ENCODE peak calls at places on chromosomes 12 and 14, in five cellular contexts. D, N, Z, M and I are unnamed samples.

GRCh38 chr12:92028039-92028709 is 117.5 kb downstream of the BTG1 start:
- DNase-seq in D (no peak), N (no peak), Z (no peak), M (no peak), I (peak; percentile 68)

GRCh38 chr12:7450667-7451066 is 6.7 kb upstream of the CD163L1 start:
- DNase-seq in D (no peak), N (no peak), Z (no peak), M (no peak), I (no peak)

GRCh38 chr12:22792198-22792597 is 167.2 kb downstream of the ETNK1 start:
- DNase-seq in D (no peak), N (no peak), Z (no peak), M (no peak), I (no peak)

GRCh38 chr14:105841022-105842009 is 314.9 kb downstream of the TMEM121 start:
- DNase-seq in D (no peak), N (no peak), Z (no peak), M (no peak), I (no peak)

GRCh38 chr12:52242442-52243263 is 9.6 kb downstream of the KRT7 start:
- DNase-seq in D (no peak), N (no peak), Z (no peak), M (no peak), I (no peak)

GRCh38 chr12:113097716-113098427 is 37.7 kb downstream of the RASAL1 start:
- DNase-seq in D (no peak), N (no peak), Z (no peak), M (no peak), I (peak; percentile 49)

GRCh38 chr14:64879635-64880381 is at the start of gene SPTB:
- DNase-seq in D (peak; percentile 79), N (peak; percentile 58), Z (peak; percentile 77), M (no peak), I (no peak)

GRCh38 chr12:104906695-104907094 is 51.4 kb downstream of the SLC41A2 start:
- DNase-seq in D (no peak), N (no peak), Z (no peak), M (no peak), I (no peak)

GRCh38 chr14:49972840-49973239 is 80.0 kb downstream of the ARF6 start:
- DNase-seq in D (no peak), N (peak; percentile 74), Z (no peak), M (peak; percentile 91), I (peak; percentile 89)

GRCh38 chr12:56634242-56634836 is 4.2 kb upstream of the BAZ2A start:
- DNase-seq in D (no peak), N (peak; percentile 77), Z (peak; percentile 84), M (no peak), I (no peak)

GRCh38 chr14:102996941-102997340 is 60.4 kb downstream of the CDC42BPB start:
- DNase-seq in D (no peak), N (no peak), Z (no peak), M (no peak), I (no peak)

GRCh38 chr12:39905152-39905551 is 200.7 kb downstream of the SLC2A13 start:
- DNase-seq in D (peak; percentile 60), N (peak; percentile 38), Z (no peak), M (peak; percentile 25), I (peak; percentile 73)

GRCh38 chr14:74491952-74492351 is 1.2 kb downstream of the NPC2 start:
- DNase-seq in D (no peak), N (no peak), Z (no peak), M (peak; percentile 47), I (peak; percentile 66)

GRCh38 chr14:93081875-93082570 is 33.7 kb downstream of the ITPK1 start:
- DNase-seq in D (no peak), N (no peak), Z (no peak), M (no peak), I (no peak)

GRCh38 chr12:6199211-6199530 is 1.0 kb upstream of the CD9 start:
- DNase-seq in D (no peak), N (no peak), Z (no peak), M (no peak), I (no peak)

GRCh38 chr12:69570000-69570516 is 15.2 kb upstream of the CCT2 start:
- DNase-seq in D (no peak), N (no peak), Z (no peak), M (peak; percentile 43), I (no peak)

GRCh38 chr12:131641315-131641714 is 69.6 kb upstream of the SFSWAP start:
- DNase-seq in D (no peak), N (no peak), Z (no peak), M (no peak), I (no peak)

GRCh38 chr14:100890044-100890443 is 13.5 kb downstream of the RTL1 start:
- DNase-seq in D (no peak), N (no peak), Z (no peak), M (no peak), I (no peak)

GRCh38 chr12:1915082-1915968 is 3.1 kb downstream of the CACNA2D4 start:
- DNase-seq in D (no peak), N (no peak), Z (no peak), M (no peak), I (no peak)

GRCh38 chr14:34629657-34630529 is at the start of gene SNX6:
- DNase-seq in D (peak; percentile 85), N (peak; percentile 85), Z (peak; percentile 67), M (peak; percentile 67), I (peak; percentile 64)

GRCh38 chr12:32230607-32230982 is 123.9 kb downstream of the BICD1 start:
- DNase-seq in D (no peak), N (no peak), Z (no peak), M (no peak), I (no peak)

GRCh38 chr14:102525213-102526143 is 15.9 kb upstream of the ANKRD9 start:
- DNase-seq in D (peak; percentile 25), N (peak; percentile 63), Z (no peak), M (peak; percentile 41), I (peak; percentile 72)

GRCh38 chr14:60179296-60179924 is 14.2 kb upstream of the DHRS7 start:
- DNase-seq in D (peak; percentile 33), N (no peak), Z (no peak), M (no peak), I (peak; percentile 56)

GRCh38 chr12:14199455-14200199 is 165.9 kb upstream of the ATF7IP start:
- DNase-seq in D (no peak), N (no peak), Z (no peak), M (no peak), I (no peak)

GRCh38 chr12:68350753-68351152 is 18.6 kb upstream of the MDM1 start:
- DNase-seq in D (no peak), N (no peak), Z (no peak), M (peak; percentile 32), I (peak; percentile 68)
- H3K4me3 ChIP-seq in D (no peak overlapping the region), N (no peak overlapping the region), Z (no peak overlapping the region), M (no peak overlapping the region), I (no peak overlapping the region)

DNA sequence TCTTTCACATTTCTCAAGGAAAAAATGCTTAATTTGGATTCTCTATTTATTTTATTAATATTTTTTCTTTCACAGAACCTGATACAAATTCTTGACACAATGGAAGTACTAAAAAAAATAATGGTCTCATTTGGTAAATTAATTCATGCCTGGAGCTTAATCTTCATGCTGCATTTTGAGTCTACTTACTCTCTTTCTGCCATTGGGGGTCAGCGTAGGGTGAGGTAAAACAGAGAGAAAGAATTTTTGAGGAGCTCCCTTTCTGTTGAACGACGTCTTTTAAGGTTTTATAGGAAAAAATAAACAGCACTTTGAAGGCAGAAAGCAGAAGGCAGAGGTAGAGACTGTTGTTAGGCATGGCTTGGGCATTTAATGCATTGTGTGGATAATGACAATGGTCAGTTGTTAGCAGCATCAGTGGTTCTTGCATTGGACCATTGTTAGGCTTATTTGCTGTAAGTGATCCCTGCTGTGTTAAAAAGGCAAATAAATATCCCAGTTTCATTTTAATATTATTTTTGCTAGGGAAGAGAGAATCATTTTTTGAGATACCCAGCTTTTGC is 557.2 kb upstream of the STXBP6 start:
- DNase-seq in D (no peak), N (no peak), Z (no peak), M (no peak), I (no peak)
- TF ChIP-seq CTCF in D (no peak), N (no peak), Z (no peak), M (no peak), I (no peak)

GRCh38 chr12:102062419-102062806 is 622 bp upstream of the WASHC3 start:
- DNase-seq in D (no peak), N (no peak), Z (no peak), M (no peak), I (no peak)
- H3K4me3 ChIP-seq in D (peak overlapping the region; percentile 76), N (no peak overlapping the region), Z (peak overlapping the region; percentile 85), M (peak overlapping the region; percentile 93), I (peak overlapping the region; percentile 38)

GRCh38 chr14:69712217-69712565 is 54.8 kb upstream of the SRSF5 start:
- DNase-seq in D (no peak), N (no peak), Z (no peak), M (no peak), I (no peak)
- TF ChIP-seq CTCF in D (no peak), N (no peak), Z (no peak), M (no peak), I (no peak)

DNA sequence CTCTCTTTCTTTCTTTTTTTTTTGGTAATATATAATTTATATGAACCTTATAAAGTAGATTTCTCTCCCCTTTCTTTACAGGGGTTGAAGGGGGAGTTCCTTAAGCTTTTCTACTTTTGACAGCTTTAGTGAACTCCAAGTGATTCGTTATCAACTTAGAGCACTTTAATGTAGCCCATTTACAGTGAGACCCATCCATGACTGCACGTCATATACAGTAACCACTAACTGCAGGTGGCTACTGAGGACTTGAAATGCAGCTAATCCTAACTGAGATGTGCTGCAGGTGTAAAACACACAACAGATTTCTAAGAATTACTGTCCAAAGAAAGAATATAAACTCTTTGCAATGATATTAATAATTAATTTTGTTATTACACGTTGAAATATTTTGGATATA is 585 bp downstream of the LRRIQ1 start:
- DNase-seq in D (no peak), N (no peak), Z (no peak), M (no peak), I (no peak)
- H3K4me3 ChIP-seq in D (peak overlapping the region; percentile 65), N (peak overlapping the region; percentile 32), Z (peak overlapping the region; percentile 81), M (peak overlapping the region; percentile 75), I (peak overlapping the region; percentile 84)

GRCh38 chr12:77932216-77932615 is 101.5 kb downstream of the NAV3 start:
- DNase-seq in D (no peak), N (no peak), Z (no peak), M (no peak), I (no peak)
- TF ChIP-seq CTCF in D (no peak), N (no peak), Z (peak; percentile 22), M (no peak), I (no peak)

GRCh38 chr12:28794796-28795195 is 354.3 kb upstream of the FAR2 start:
- DNase-seq in D (no peak), N (no peak), Z (no peak), M (no peak), I (no peak)
- H3K4me3 ChIP-seq in D (no peak overlapping the region), N (no peak overlapping the region), Z (no peak overlapping the region), M (no peak overlapping the region), I (no peak overlapping the region)